ENCODE peak calls at places on chromosomes 13 and 19, in five cellular contexts. H is omental fat pad, D is NCI-H1092, L is transverse colon, P is NCI-H774. X is an unnamed sample.

GRCh38 chr13:47415048-47415447 is 518.2 kb upstream of the HTR2A start:
- DNase-seq in H (no peak), D (no peak), L (no peak), P (no peak), X (no peak)

GRCh38 chr13:26619321-26619720 is 61.8 kb downstream of the WASF3 start:
- DNase-seq in H (no peak), D (no peak), L (no peak), P (no peak), X (no peak)

GRCh38 chr13:44052843-44053607 is 173.3 kb downstream of the LACC1 start:
- DNase-seq in H (no peak), D (no peak), L (peak), P (no peak), X (peak)

GRCh38 chr13:112104873-112105234 is 37.9 kb downstream of the SOX1 start:
- DNase-seq in H (no peak), D (no peak), L (no peak), P (no peak), X (no peak)

GRCh38 chr19:483332-484072 is 12.8 kb upstream of the MADCAM1 start:
- DNase-seq in H (no peak), D (no peak), L (no peak), P (no peak), X (no peak)

GRCh38 chr13:52359534-52359933 is 46.4 kb downstream of the THSD1 start:
- DNase-seq in H (no peak), D (no peak), L (no peak), P (no peak), X (no peak)

GRCh38 chr19:32058131-32058530 is 287.3 kb upstream of the ZNF507 start:
- DNase-seq in H (no peak), D (no peak), L (no peak), P (no peak), X (no peak)

GRCh38 chr19:6211632-6212402 is 68.0 kb downstream of the MLLT1 start:
- DNase-seq in H (no peak), D (no peak), L (no peak), P (no peak), X (no peak)

GRCh38 chr19:2661615-2662014 is 40.9 kb downstream of the GNG7 start:
- DNase-seq in H (no peak), D (no peak), L (no peak), P (no peak), X (no peak)

GRCh38 chr19:13269348-13269747 is 119.1 kb downstream of the IER2 start:
- DNase-seq in H (no peak), D (no peak), L (no peak), P (no peak), X (no peak)

GRCh38 chr19:632228-633067 is 889 bp downstream of the POLRMT start:
- DNase-seq in H (no peak), D (no peak), L (peak), P (no peak), X (no peak)

GRCh38 chr19:14694867-14695266 is 5.0 kb downstream of the ZNF333 start:
- DNase-seq in H (no peak), D (no peak), L (no peak), P (no peak), X (no peak)

GRCh38 chr13:37037231-37037630 is 22.3 kb downstream of the SUPT20H start:
- DNase-seq in H (no peak), D (no peak), L (no peak), P (no peak), X (no peak)

GRCh38 chr13:73142091-73142490 is 83.3 kb downstream of the KLF5 start:
- DNase-seq in H (no peak), D (peak), L (no peak), P (no peak), X (no peak)

GRCh38 chr13:23765531-23765930 is 123.7 kb downstream of the MIPEP start:
- DNase-seq in H (no peak), D (no peak), L (no peak), P (no peak), X (no peak)

GRCh38 chr19:9621156-9622037 is at the start of gene ZNF561:
- DNase-seq in H (peak), D (peak), L (peak), P (peak), X (peak)

GRCh38 chr19:55091955-55092354 is 16.3 kb downstream of the EPS8L1 start:
- DNase-seq in H (no peak), D (no peak), L (no peak), P (no peak), X (no peak)

GRCh38 chr19:10551698-10552301 is 8.1 kb downstream of the ATG4D start:
- DNase-seq in H (no peak), D (no peak), L (peak), P (no peak), X (no peak)

GRCh38 chr19:28454083-28454482 is 758.9 kb downstream of the UQCRFS1 start:
- DNase-seq in H (no peak), D (no peak), L (no peak), P (no peak), X (no peak)

GRCh38 chr19:16268676-16269319 is 55.8 kb upstream of the KLF2 start:
- DNase-seq in H (no peak), D (no peak), L (no peak), P (no peak), X (no peak)

GRCh38 chr13:26440111-26440510 is 117.4 kb upstream of the WASF3 start:
- DNase-seq in H (no peak), D (no peak), L (no peak), P (no peak), X (no peak)

GRCh38 chr19:4108767-4109625 is 14.9 kb downstream of the MAP2K2 start:
- DNase-seq in H (no peak), D (no peak), L (peak), P (no peak), X (no peak)